ENCODE peak calls at places on chromosomes 1 and 21, in four cellular contexts. U is globus pallidus; X is dorsolateral prefrontal cortex; O is stimulated activated CD8-positive, alpha-beta memory T cell treated with anti-CD3 and anti-CD28 coated beads, Interleukin-4, amount 100 ng/mL, for 1 hour. D is an unnamed sample.

GRCh38 chr1:171245458-171246064 is 2.7 kb upstream of the FMO1 start:
- DNase-seq in U (peak), X (no peak), O (no peak), D (no peak)

GRCh38 chr1:51898090-51898734 is 19.7 kb upstream of the NRDC start:
- DNase-seq in U (no peak), O (no peak), X (no peak), D (no peak)

GRCh38 chr1:148379697-148380096 is 103.4 kb downstream of the PPIAL4G start:
- DNase-seq in O (no peak), U (no peak), X (no peak), D (no peak)

GRCh38 chr1:64417828-64418227 is 52.1 kb upstream of the CACHD1 start:
- DNase-seq in X (no peak), O (no peak), U (no peak), D (no peak)

GRCh38 chr1:241821363-241821762 is 26.6 kb upstream of the EXO1 start:
- DNase-seq in X (no peak), O (no peak), U (no peak), D (no peak)

GRCh38 chr1:192066202-192066601 is 92.1 kb upstream of the RGS18 start:
- DNase-seq in X (no peak), O (no peak), U (no peak), D (no peak)

GRCh38 chr1:44270666-44271628 is 57.7 kb downstream of the DMAP1 start:
- DNase-seq in U (no peak), O (no peak), X (peak), D (no peak)

GRCh38 chr21:27129215-27129614 is 162.3 kb upstream of the ADAMTS5 start:
- DNase-seq in U (no peak), X (no peak), O (no peak), D (no peak)

GRCh38 chr1:99855914-99856450 is 5.8 kb downstream of the AGL start:
- DNase-seq in O (no peak), X (no peak), U (no peak), D (no peak)

GRCh38 chr1:25619101-25619890 is 2.7 kb downstream of the MAN1C1 start:
- DNase-seq in O (no peak), X (peak), U (peak), D (peak)

GRCh38 chr1:5711956-5712645 is 280.1 kb downstream of the NPHP4 start:
- DNase-seq in U (no peak), X (no peak), O (no peak), D (no peak)

GRCh38 chr1:42939216-42939615 is 19.5 kb downstream of the SLC2A1 start:
- DNase-seq in X (no peak), O (no peak), U (no peak), D (no peak)

GRCh38 chr1:36136535-36136934 is 11.5 kb upstream of the COL8A2 start:
- DNase-seq in O (no peak), X (peak), U (no peak), D (no peak)

GRCh38 chr1:47658161-47658920 is 220.5 kb downstream of the FOXD2 start:
- DNase-seq in X (no peak), U (no peak), O (no peak), D (no peak)

GRCh38 chr1:34899471-34899870 is 30.0 kb downstream of the DLGAP3 start:
- DNase-seq in X (no peak), U (no peak), O (no peak), D (no peak)

D was measured in head of caudate nucleus.